ENCODE peak calls at places on chromosomes 5 and 9, in nine cellular contexts. T is mesendoderm, D is heart right ventricle, V is H1, O is thoracic aorta, I is tibial nerve, L is tibial artery, U is pancreas, N is A549. Q is an unnamed sample. For H3K4me1, the result is how much of the 10 kb centered on the place peaks cover.

GRCh38 chr5:181035991-181036815 is 3.9 kb upstream of the BTNL9 start:
- DNase-seq in T (no peak), D (no peak), V (no peak), O (no peak), I (no peak), L (no peak), U (no peak), N (no peak), Q (no peak)

GRCh38 chr5:16160706-16161105 is 18.9 kb downstream of the MARCHF11 start:
- DNase-seq in T (peak), D (no peak), V (no peak), O (no peak), I (no peak), L (no peak), U (no peak), N (peak), Q (no peak)

GRCh38 chr5:109865636-109866035 is 175.9 kb downstream of the MAN2A1 start:
- DNase-seq in T (no peak), D (no peak), V (peak), O (no peak), I (no peak), L (no peak), U (no peak), N (peak), Q (no peak)

GRCh38 chr9:88660611-88661010 is 125.6 kb downstream of the NXNL2 start:
- DNase-seq in T (peak), D (no peak), V (peak), O (no peak), I (no peak), L (no peak), U (no peak), N (peak), Q (no peak)

GRCh38 chr9:93613791-93614190 is 37.4 kb downstream of the PHF2 start:
- DNase-seq in T (no peak), D (no peak), V (no peak), O (no peak), I (no peak), L (no peak), U (no peak), N (no peak), Q (no peak)

GRCh38 chr9:87834357-87834756 is 48.3 kb upstream of the SPATA31E1 start:
- DNase-seq in T (peak), D (no peak), V (peak), O (no peak), I (no peak), L (no peak), U (no peak), N (peak), Q (no peak)

GRCh38 chr5:158614951-158615350 is 484.8 kb downstream of the EBF1 start:
- DNase-seq in T (no peak), D (no peak), V (no peak), O (no peak), I (no peak), L (no peak), U (no peak), N (no peak), Q (no peak)

GRCh38 chr9:95406114-95406513 is 88.6 kb upstream of the FANCC start:
- DNase-seq in T (no peak), D (no peak), V (no peak), O (no peak), I (peak), L (peak), U (no peak), N (no peak), Q (no peak)

GRCh38 chr5:42759456-42759855 is 2.8 kb downstream of the CCDC152 start:
- DNase-seq in T (no peak), D (no peak), V (no peak), O (no peak), I (no peak), L (no peak), U (no peak), N (no peak), Q (no peak)

GRCh38 chr9:5947912-5948311 is 57.2 kb downstream of the MLANA start:
- DNase-seq in T (peak), D (no peak), V (no peak), O (no peak), I (no peak), L (no peak), U (no peak), N (no peak), Q (no peak)

GRCh38 chr5:166505086-166505485 is 1786.4 kb upstream of the WWC1 start:
- DNase-seq in T (no peak), D (no peak), V (no peak), O (no peak), I (no peak), L (no peak), U (no peak), N (no peak), Q (no peak)

GRCh38 chr5:110769282-110769681 is 30.5 kb downstream of the SLC25A46 start:
- DNase-seq in T (no peak), D (no peak), V (no peak), O (no peak), I (no peak), L (no peak), U (no peak), N (no peak), Q (no peak)

GRCh38 chr5:88772831-88773230 is 110.2 kb downstream of the MEF2C start:
- DNase-seq in T (no peak), D (no peak), V (no peak), O (no peak), I (no peak), L (no peak), U (no peak), N (no peak), Q (no peak)

GRCh38 chr5:39138892-39139291 is 64.7 kb upstream of the RICTOR start:
- DNase-seq in T (no peak), D (no peak), V (no peak), O (no peak), I (no peak), L (no peak), U (no peak), N (peak), Q (no peak)

GRCh38 chr5:65914644-65915196 is 11.7 kb upstream of the ERBIN start:
- DNase-seq in T (no peak), D (no peak), V (no peak), O (no peak), I (no peak), L (no peak), U (no peak), N (no peak), Q (no peak)

GRCh38 chr9:18493361-18494015 is 19.5 kb downstream of the ADAMTSL1 start:
- DNase-seq in T (no peak), D (no peak), V (no peak), O (no peak), I (no peak), L (no peak), U (no peak), N (no peak), Q (no peak)

GRCh38 chr9:27572918-27573698 is at the start of gene C9orf72:
- DNase-seq in T (peak), D (peak), V (no peak), O (peak), I (peak), L (peak), U (peak), N (no peak), Q (peak)

GRCh38 chr5:2752059-2752874 is 790 bp upstream of the IRX2 start:
- DNase-seq in T (peak), D (peak), V (no peak), O (no peak), I (no peak), L (no peak), U (no peak), N (no peak), Q (peak)

GRCh38 chr9:31745886-31746285 is 638.6 kb upstream of the ACO1 start:
- DNase-seq in T (no peak), D (no peak), V (no peak), O (no peak), I (no peak), L (no peak), U (no peak), N (no peak), Q (no peak)

GRCh38 chr9:86257406-86257805 is 2.1 kb downstream of the C9orf153 start:
- DNase-seq in T (no peak), D (no peak), V (no peak), O (no peak), I (no peak), L (no peak), U (no peak), N (no peak), Q (no peak)

GRCh38 chr5:179287071-179287470 is 58.2 kb downstream of the ADAMTS2 start:
- DNase-seq in T (no peak), D (peak), V (no peak), O (no peak), I (no peak), L (no peak), U (peak), N (no peak), Q (no peak)

DNA sequence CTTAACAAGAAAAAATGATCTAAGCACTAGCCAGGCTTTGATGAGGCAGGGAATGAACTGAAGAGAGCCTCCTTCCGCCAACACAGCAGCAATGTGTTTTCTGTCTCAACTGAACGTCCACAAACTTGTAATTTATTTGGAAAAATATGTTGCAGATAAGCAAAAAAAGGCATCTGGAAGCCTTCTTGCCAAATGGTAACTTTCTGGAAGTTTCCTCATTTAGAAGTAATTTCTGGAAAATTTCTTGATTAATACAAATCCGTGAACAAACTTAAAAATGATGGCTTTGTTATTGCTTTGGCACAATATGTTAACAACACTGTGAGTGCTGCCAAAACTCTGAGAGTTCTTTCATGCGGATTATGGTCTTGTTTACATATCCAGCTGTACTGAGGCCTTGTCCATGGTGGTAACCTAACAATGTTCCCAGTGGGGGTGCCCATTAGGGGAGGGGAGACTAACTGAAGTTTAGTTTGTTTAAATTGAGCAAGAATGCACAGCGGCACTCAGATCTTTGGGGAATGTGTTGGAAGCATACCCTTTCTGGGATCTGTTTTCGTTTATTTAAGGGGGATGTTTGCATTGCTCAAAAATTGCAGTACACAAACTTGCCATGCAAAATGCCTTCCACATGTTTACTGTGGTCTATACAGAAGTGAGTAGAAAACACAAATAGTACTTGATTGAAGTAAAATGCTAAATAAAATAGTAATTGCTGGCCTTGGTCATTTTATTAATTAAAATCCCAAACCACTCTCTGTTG is 334.7 kb downstream of the NR2F1-AS1 start:
- DNase-seq in T (peak), D (no peak), V (peak), O (no peak), I (no peak), L (no peak), U (no peak), N (peak), Q (no peak)
- H3K4me1 ChIP-seq in T (under half), D (under half), V (under half), O (under half), I (under half), L (under half), U (under half), N (under half), Q (under half)

GRCh38 chr9:133115604-133116345 is 5.3 kb downstream of the RALGDS start:
- DNase-seq in T (peak), D (peak), V (no peak), O (no peak), I (no peak), L (no peak), U (peak), N (no peak), Q (no peak)

GRCh38 chr9:133113928-133114351 is 7.1 kb downstream of the RALGDS start:
- DNase-seq in T (no peak), D (peak), V (no peak), O (no peak), I (no peak), L (peak), U (peak), N (no peak), Q (no peak)

GRCh38 chr9:133114886-133115603 is 6.0 kb downstream of the RALGDS start:
- DNase-seq in T (no peak), D (peak), V (no peak), O (no peak), I (no peak), L (peak), U (peak), N (no peak), Q (no peak)

GRCh38 chr9:133113163-133113927 is 7.7 kb downstream of the RALGDS start:
- DNase-seq in T (no peak), D (peak), V (no peak), O (no peak), I (no peak), L (peak), U (peak), N (no peak), Q (peak)

DNA sequence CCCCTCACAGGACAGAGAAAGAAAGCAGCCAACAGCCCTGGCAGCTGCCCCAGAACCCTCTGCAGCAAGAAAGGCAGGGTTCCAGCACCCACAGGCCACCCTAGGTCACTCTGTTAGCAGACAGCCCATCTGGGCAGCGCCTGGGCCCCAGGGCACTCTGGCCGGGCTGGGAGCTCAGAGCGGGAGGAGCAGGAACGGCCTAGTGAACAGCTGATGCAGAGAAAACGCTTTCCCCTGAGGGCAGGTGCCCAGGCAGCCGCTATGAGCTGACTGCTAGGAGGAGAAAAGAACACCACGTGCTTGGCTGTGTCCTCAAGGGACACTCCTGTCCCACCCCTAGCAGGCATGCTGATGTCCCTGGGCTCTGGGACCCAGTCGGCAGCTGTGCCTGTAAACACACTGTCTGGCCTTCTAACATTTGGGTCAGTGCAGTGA is 6.6 kb downstream of the RALGDS start:
- DNase-seq in T (no peak), D (peak), V (no peak), O (no peak), I (no peak), L (peak), U (peak), N (no peak), Q (no peak)
- H3K4me1 ChIP-seq in T (under half), D (half or more), V (under half), O (half or more), I (half or more), L (under half), U (half or more), N (under half), Q (half or more)

GRCh38 chr5:411728-412127 is 31.2 kb upstream of the EXOC3 start:
- DNase-seq in T (no peak), D (no peak), V (no peak), O (no peak), I (no peak), L (no peak), U (peak), N (no peak), Q (no peak)

GRCh38 chr5:406041-406440 is 36.9 kb upstream of the EXOC3 start:
- DNase-seq in T (no peak), D (no peak), V (no peak), O (no peak), I (no peak), L (no peak), U (no peak), N (no peak), Q (no peak)

GRCh38 chr5:407801-408268 is 35.1 kb upstream of the EXOC3 start:
- DNase-seq in T (no peak), D (no peak), V (no peak), O (no peak), I (no peak), L (no peak), U (no peak), N (no peak), Q (no peak)

GRCh38 chr5:407051-407450 is 35.9 kb upstream of the EXOC3 start:
- DNase-seq in T (no peak), D (no peak), V (no peak), O (no peak), I (no peak), L (no peak), U (no peak), N (no peak), Q (no peak)

GRCh38 chr5:410911-411517 is 32.0 kb upstream of the EXOC3 start:
- DNase-seq in T (no peak), D (no peak), V (no peak), O (no peak), I (no peak), L (no peak), U (no peak), N (no peak), Q (no peak)
- H3K4me1 ChIP-seq in T (under half), D (under half), V (under half), O (under half), I (under half), L (under half), U (under half), N (under half), Q (under half)

GRCh38 chr5:115623632-115624031 is 2.2 kb downstream of the TMED7 start:
- DNase-seq in T (no peak), D (no peak), V (no peak), O (no peak), I (no peak), L (no peak), U (no peak), N (no peak), Q (no peak)
- H3K4me1 ChIP-seq in T (under half), D (under half), V (under half), O (half or more), I (under half), L (under half), U (under half), N (under half), Q (under half)

GRCh38 chr9:92100237-92100911 is 14.8 kb downstream of the SPTLC1 start:
- DNase-seq in T (peak), D (no peak), V (peak), O (no peak), I (no peak), L (no peak), U (no peak), N (peak), Q (no peak)
- H3K4me1 ChIP-seq in T (under half), D (under half), V (under half), O (under half), I (under half), L (under half), U (under half), N (under half), Q (under half)

GRCh38 chr9:120932086-120932818 is 5.7 kb upstream of the TRAF1 start:
- DNase-seq in T (no peak), D (no peak), V (no peak), O (no peak), I (no peak), L (no peak), U (no peak), N (no peak), Q (no peak)
- H3K4me1 ChIP-seq in T (under half), D (half or more), V (under half), O (half or more), I (half or more), L (half or more), U (under half), N (under half), Q (under half)

GRCh38 chr5:23007762-23008161 is 154.6 kb upstream of the CDH12 start:
- DNase-seq in T (no peak), D (no peak), V (no peak), O (no peak), I (no peak), L (no peak), U (no peak), N (no peak), Q (no peak)
- H3K4me1 ChIP-seq in T (under half), D (under half), V (under half), O (under half), I (under half), L (under half), U (under half), N (under half), Q (under half)

GRCh38 chr5:140294753-140295152 is 8.1 kb downstream of the PFDN1 start:
- DNase-seq in T (no peak), D (no peak), V (no peak), O (no peak), I (no peak), L (no peak), U (no peak), N (no peak), Q (no peak)

GRCh38 chr5:140296289-140296688 is 6.6 kb downstream of the PFDN1 start:
- DNase-seq in T (peak), D (no peak), V (no peak), O (no peak), I (no peak), L (no peak), U (no peak), N (no peak), Q (no peak)

GRCh38 chr5:140292212-140293040 is 10.5 kb downstream of the PFDN1 start:
- DNase-seq in T (no peak), D (no peak), V (no peak), O (no peak), I (no peak), L (no peak), U (no peak), N (peak), Q (no peak)

GRCh38 chr5:140295414-140295813 is 7.5 kb downstream of the PFDN1 start:
- DNase-seq in T (peak), D (no peak), V (no peak), O (peak), I (peak), L (peak), U (no peak), N (peak), Q (peak)

DNA sequence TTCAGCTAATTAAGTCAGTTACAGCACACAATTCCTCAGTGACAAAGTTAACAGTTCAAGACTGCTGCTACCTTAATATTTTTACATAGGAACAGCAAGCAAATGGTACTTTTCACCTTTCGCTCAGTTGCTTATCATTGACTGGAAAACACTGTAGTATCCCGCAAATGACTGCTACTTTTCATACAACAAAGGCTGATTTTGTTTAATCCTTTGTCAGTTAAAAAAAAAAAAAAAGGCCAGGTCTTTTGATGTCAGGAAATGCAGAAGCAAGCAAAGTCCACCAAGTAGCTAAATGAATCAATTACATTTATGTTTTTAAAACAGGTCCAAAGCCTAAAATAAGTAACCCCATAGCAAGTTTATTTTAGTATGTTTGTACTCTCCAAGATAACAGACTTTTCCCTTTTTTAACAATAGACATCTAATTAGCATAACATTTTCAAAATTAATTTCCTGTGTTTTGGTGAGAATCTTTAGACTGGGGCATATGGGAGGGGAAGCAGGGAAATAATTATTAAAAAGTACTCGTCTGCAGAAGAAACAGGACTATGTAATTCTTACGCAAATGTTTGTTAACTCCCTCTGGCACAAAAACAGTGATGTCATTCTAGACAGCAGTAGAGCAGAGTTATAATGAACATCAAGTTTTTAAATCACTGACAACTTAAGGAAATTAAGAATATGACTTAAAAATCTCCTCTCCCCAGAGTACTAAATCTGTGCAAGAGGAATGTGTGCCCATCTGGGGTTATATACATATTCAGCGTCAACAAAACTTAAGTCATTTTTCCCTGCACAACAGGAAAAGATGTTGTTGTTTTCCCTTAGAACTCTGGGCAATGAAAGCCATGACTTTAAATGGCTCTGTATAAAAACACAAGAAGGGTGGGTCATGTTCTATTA is 9.6 kb downstream of the PFDN1 start:
- DNase-seq in T (no peak), D (no peak), V (no peak), O (no peak), I (no peak), L (no peak), U (no peak), N (no peak), Q (no peak)
- H3K4me1 ChIP-seq in T (under half), D (half or more), V (under half), O (half or more), I (under half), L (under half), U (under half), N (half or more), Q (under half)

Q was measured in lung.